ENCODE peak calls at places on chromosomes 6 and 20, in five cellular contexts. H is CD8-positive, alpha-beta T cell; O is bronchial epithelial cell; U is HFFc6; N is type B pancreatic cell. E is an unnamed sample.

GRCh38 chr6:164151161-164151728 is 736.7 kb downstream of the QKI start:
- DNase-seq in H (no peak), O (no peak), U (no peak), N (no peak), E (no peak)

GRCh38 chr6:75530696-75531095 is 37.1 kb upstream of the FILIP1 start:
- DNase-seq in H (no peak), O (no peak), U (no peak), N (no peak), E (no peak)

GRCh38 chr20:35040090-35040489 is 52.5 kb downstream of the TRPC4AP start:
- DNase-seq in H (no peak), O (no peak), U (no peak), N (no peak), E (no peak)

GRCh38 chr20:25308671-25309394 is 60.9 kb downstream of the PYGB start:
- DNase-seq in H (no peak), O (no peak), U (peak), N (no peak), E (no peak)

GRCh38 chr6:117547688-117548621 is 54.4 kb downstream of the GOPC start:
- DNase-seq in H (peak), O (no peak), U (no peak), N (no peak), E (no peak)

GRCh38 chr6:55617272-55617671 is 38.3 kb upstream of the HMGCLL1 start:
- DNase-seq in H (no peak), O (peak), U (peak), N (no peak), E (no peak)

GRCh38 chr6:157667211-157668033 is 155.6 kb upstream of the SNX9 start:
- DNase-seq in H (peak), O (peak), U (peak), N (no peak), E (peak)

GRCh38 chr6:31736768-31737314 is 511 bp upstream of the CLIC1 start:
- DNase-seq in H (no peak), O (no peak), U (no peak), N (no peak), E (no peak)

GRCh38 chr20:16368645-16369292 is 204.5 kb downstream of the KIF16B start:
- DNase-seq in H (no peak), O (peak), U (no peak), N (no peak), E (no peak)

GRCh38 chr20:10521068-10521834 is 86.1 kb downstream of the SLX4IP start:
- DNase-seq in H (no peak), O (peak), U (peak), N (no peak), E (no peak)

GRCh38 chr20:17680128-17680835 is 1.8 kb downstream of the RRBP1 start:
- DNase-seq in H (peak), O (peak), U (peak), N (no peak), E (no peak)

GRCh38 chr6:45187841-45188240 is 140.3 kb upstream of the RUNX2 start:
- DNase-seq in H (no peak), O (peak), U (no peak), N (no peak), E (no peak)

GRCh38 chr20:5270608-5271007 is 46.1 kb downstream of the PROKR2 start:
- DNase-seq in H (no peak), O (no peak), U (no peak), N (no peak), E (no peak)

GRCh38 chr20:10427060-10427692 is 6.8 kb downstream of the MKKS start:
- DNase-seq in H (no peak), O (peak), U (peak), N (no peak), E (no peak)

GRCh38 chr6:22231616-22232015 is 65.2 kb downstream of the PRL start:
- DNase-seq in H (no peak), O (peak), U (no peak), N (no peak), E (no peak)

GRCh38 chr6:137602871-137603270 is 108.7 kb upstream of the OLIG3 start:
- DNase-seq in H (no peak), O (no peak), U (no peak), N (no peak), E (no peak)

GRCh38 chr6:38348366-38348765 is 291.4 kb downstream of the BTBD9 start:
- DNase-seq in H (no peak), O (no peak), U (no peak), N (no peak), E (no peak)

GRCh38 chr20:23826541-23827018 is at the start of gene CST2:
- DNase-seq in H (no peak), O (no peak), U (no peak), N (no peak), E (no peak)

GRCh38 chr20:62638055-62638570 is 4.2 kb upstream of the SLCO4A1 start:
- DNase-seq in H (no peak), O (no peak), U (no peak), N (no peak), E (no peak)

GRCh38 chr6:31152776-31153175 is 4.8 kb downstream of the CCHCR1 start:
- DNase-seq in H (no peak), O (no peak), U (no peak), N (no peak), E (no peak)

GRCh38 chr20:57379263-57379647 is 11.9 kb upstream of the RBM38 start:
- DNase-seq in H (no peak), O (no peak), U (no peak), N (no peak), E (no peak)

GRCh38 chr6:166489301-166490155 is 97.0 kb downstream of the RAMACL start:
- DNase-seq in H (no peak), O (no peak), U (no peak), N (no peak), E (no peak)

GRCh38 chr20:23449400-23449799 is 3.3 kb downstream of the CST11 start:
- DNase-seq in H (no peak), O (peak), U (no peak), N (no peak), E (no peak)

GRCh38 chr6:34616230-34616591 is 60.1 kb upstream of the SPDEF start:
- DNase-seq in H (no peak), O (no peak), U (no peak), N (no peak), E (no peak)

GRCh38 chr6:85660181-85660611 is 17.5 kb upstream of the SYNCRIP start:
- DNase-seq in H (no peak), O (peak), U (peak), N (no peak), E (no peak)

GRCh38 chr6:47924001-47924400 is 142.2 kb downstream of the OPN5 start:
- DNase-seq in H (no peak), O (no peak), U (no peak), N (no peak), E (no peak)

GRCh38 chr6:19368511-19368910 is 468.7 kb upstream of the ID4 start:
- DNase-seq in H (no peak), O (peak), U (peak), N (no peak), E (no peak)

GRCh38 chr20:57654363-57654997 is 34.3 kb upstream of the ZBP1 start:
- DNase-seq in H (peak), O (peak), U (peak), N (peak), E (no peak)

GRCh38 chr6:141393405-141394124 is 739.2 kb upstream of the GJE1 start:
- DNase-seq in H (no peak), O (no peak), U (no peak), N (no peak), E (no peak)

GRCh38 chr6:159981591-159982245 is 12.8 kb downstream of the IGF2R start:
- DNase-seq in H (peak), O (no peak), U (peak), N (no peak), E (peak)

GRCh38 chr6:161318456-161318855 is 44.6 kb upstream of the AGPAT4 start:
- DNase-seq in H (no peak), O (no peak), U (no peak), N (no peak), E (no peak)

GRCh38 chr20:20267685-20268429 is 100.0 kb upstream of the INSM1 start:
- DNase-seq in H (no peak), O (no peak), U (no peak), N (no peak), E (no peak)

GRCh38 chr20:8808180-8808535 is 260.7 kb upstream of the PLCB4 start:
- DNase-seq in H (no peak), O (no peak), U (no peak), N (no peak), E (no peak)

GRCh38 chr6:43630980-43631619 is 2.0 kb upstream of the GTPBP2 start:
- DNase-seq in H (no peak), O (no peak), U (no peak), N (no peak), E (no peak)

DNA sequence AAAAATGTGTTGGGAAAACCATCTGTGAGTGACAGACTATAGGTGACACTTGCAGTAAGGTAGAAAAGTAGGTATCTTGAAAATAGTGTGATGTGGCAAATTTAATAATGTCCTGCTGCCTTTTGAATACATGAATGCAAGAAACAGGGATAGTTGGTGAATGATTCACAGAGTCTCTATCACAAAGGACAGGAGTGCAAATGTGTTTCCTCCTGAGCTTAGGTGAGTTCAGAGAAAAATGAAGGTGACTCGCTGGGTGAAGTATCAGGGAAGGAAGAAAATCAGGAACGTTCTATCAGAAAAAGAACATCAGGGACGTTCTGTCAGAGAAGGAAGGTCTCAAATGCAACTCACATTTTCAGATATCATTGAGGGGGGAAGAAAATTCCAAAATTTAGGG is 557.8 kb upstream of the SLC35B3 start:
- DNase-seq in H (no peak), O (peak), U (no peak), N (no peak), E (no peak)
- TF ChIP-seq CTCF in H (no peak), O (no peak), U (no peak), N (no peak), E (no peak)

GRCh38 chr20:49395659-49396058 is 86.8 kb downstream of the KCNB1 start:
- DNase-seq in H (no peak), O (no peak), U (no peak), N (no peak), E (no peak)

GRCh38 chr20:49395183-49395582 is 87.3 kb downstream of the KCNB1 start:
- DNase-seq in H (no peak), O (no peak), U (no peak), N (no peak), E (no peak)

GRCh38 chr20:49394757-49395156 is 87.7 kb downstream of the KCNB1 start:
- DNase-seq in H (no peak), O (no peak), U (no peak), N (no peak), E (no peak)

GRCh38 chr20:49397525-49397924 is 84.9 kb downstream of the KCNB1 start:
- DNase-seq in H (no peak), O (peak), U (peak), N (no peak), E (peak)

GRCh38 chr20:49396230-49396629 is 86.2 kb downstream of the KCNB1 start:
- DNase-seq in H (no peak), O (no peak), U (no peak), N (no peak), E (no peak)
- TF ChIP-seq CTCF in H (no peak), O (no peak), U (peak), N (peak), E (no peak)

GRCh38 chr20:59848182-59848581 is 85.3 kb downstream of the SYCP2 start:
- DNase-seq in H (no peak), O (no peak), U (no peak), N (no peak), E (no peak)

GRCh38 chr20:59845472-59845871 is 88.0 kb downstream of the SYCP2 start:
- DNase-seq in H (no peak), O (peak), U (no peak), N (no peak), E (no peak)

GRCh38 chr20:59850018-59850641 is 83.3 kb downstream of the SYCP2 start:
- DNase-seq in H (no peak), O (peak), U (peak), N (no peak), E (no peak)
- TF ChIP-seq CTCF in H (peak), O (peak), U (peak), N (peak), E (peak)

GRCh38 chr20:53827292-53827995 is 233.8 kb upstream of the ZNF217 start:
- DNase-seq in H (no peak), O (no peak), U (no peak), N (no peak), E (no peak)

GRCh38 chr20:53829086-53829703 is 235.6 kb upstream of the ZNF217 start:
- DNase-seq in H (no peak), O (peak), U (peak), N (no peak), E (no peak)

GRCh38 chr20:53827996-53828672 is 234.5 kb upstream of the ZNF217 start:
- DNase-seq in H (no peak), O (peak), U (peak), N (no peak), E (no peak)

GRCh38 chr20:53829706-53830521 is 236.3 kb upstream of the ZNF217 start:
- DNase-seq in H (no peak), O (peak), U (no peak), N (no peak), E (no peak)

GRCh38 chr20:53828673-53829085 is 235.0 kb upstream of the ZNF217 start:
- DNase-seq in H (no peak), O (peak), U (peak), N (no peak), E (no peak)
- TF ChIP-seq CTCF in H (no peak), O (no peak), U (peak), N (no peak), E (no peak)

DNA sequence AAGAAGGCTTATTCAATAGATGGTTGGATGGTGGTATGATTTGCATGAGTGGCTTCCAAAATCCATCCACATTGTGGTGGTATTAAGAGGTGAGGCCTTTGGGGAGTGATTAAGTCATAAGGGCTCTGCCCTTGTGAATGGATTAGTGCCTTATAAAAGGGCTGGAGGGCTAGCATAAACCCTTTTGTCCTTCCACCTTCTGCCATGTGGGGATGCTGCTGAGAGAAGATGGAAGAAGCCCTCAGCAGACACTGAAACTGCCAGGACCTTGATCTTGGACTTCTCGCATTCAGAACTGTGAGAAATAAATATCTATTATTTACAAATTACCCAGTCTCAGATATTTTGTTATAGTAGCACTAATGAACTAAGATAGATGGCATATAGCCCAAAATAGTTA is 27.8 kb upstream of the SRPK1 start:
- DNase-seq in H (no peak), O (peak), U (peak), N (no peak), E (no peak)
- TF ChIP-seq CTCF in H (no peak), O (peak), U (peak), N (peak), E (peak)

DNA sequence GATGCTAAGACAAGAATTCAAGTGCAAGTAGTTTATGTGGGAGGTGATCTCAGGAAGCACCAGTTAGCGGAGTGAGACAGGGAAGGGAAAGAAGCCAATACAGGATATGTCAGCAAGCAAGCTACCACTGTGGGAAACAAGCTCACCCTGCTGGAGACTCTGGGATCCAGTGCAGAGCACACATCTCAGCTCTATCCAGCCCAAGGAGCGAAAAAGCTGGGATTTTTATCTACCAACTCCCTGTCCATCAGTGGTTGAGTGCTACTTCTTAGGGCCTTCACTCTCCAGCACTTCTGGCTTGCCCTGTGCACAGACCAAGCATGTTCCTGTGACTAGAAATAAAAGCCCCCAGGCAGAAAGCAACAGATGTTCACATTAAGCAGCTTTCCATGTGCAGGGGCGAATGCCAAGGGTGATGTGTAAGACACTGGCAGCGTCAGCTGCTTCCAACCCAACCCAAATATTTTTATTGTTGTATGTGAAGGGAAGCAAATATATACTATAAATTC is 10.8 kb upstream of the RNF24 start:
- DNase-seq in H (no peak), O (no peak), U (peak), N (no peak), E (no peak)
- TF ChIP-seq CTCF in H (no peak), O (peak), U (peak), N (peak), E (peak)

GRCh38 chr6:74284266-74284665 is 588.3 kb downstream of the CD109 start:
- DNase-seq in H (no peak), O (no peak), U (no peak), N (no peak), E (no peak)

GRCh38 chr6:74277749-74278148 is 581.7 kb downstream of the CD109 start:
- DNase-seq in H (no peak), O (peak), U (no peak), N (no peak), E (no peak)

GRCh38 chr6:74282143-74282689 is 586.2 kb downstream of the CD109 start:
- DNase-seq in H (no peak), O (no peak), U (no peak), N (no peak), E (no peak)

GRCh38 chr6:74280130-74280692 is 584.2 kb downstream of the CD109 start:
- DNase-seq in H (no peak), O (peak), U (no peak), N (no peak), E (no peak)
- TF ChIP-seq CTCF in H (no peak), O (peak), U (peak), N (peak), E (no peak)

E was measured in GM12864.